ENCODE peak calls at places on chromosomes 5 and 9, in six cellular contexts. S is endodermal cell, J is mesenchymal stem cell, Y is small intestine, I is GM12878, D is cardiac muscle cell. M is an unnamed sample.
A peak's percentile ranks its signal among the peaks of the same experiment; 100 is the strongest.

GRCh38 chr5:138953370-138954256 is 78.5 kb upstream of the LRRTM2 start:
- DNase-seq in S (no peak), J (peak; percentile 54), Y (peak; percentile 77), I (no peak), D (peak; percentile 78), M (no peak)

GRCh38 chr5:142405814-142406395 is 81.1 kb upstream of the SPRY4 start:
- DNase-seq in S (no peak), J (no peak), Y (no peak), I (no peak), D (no peak), M (no peak)

GRCh38 chr5:39185761-39186160 is 33.6 kb downstream of the FYB1 start:
- DNase-seq in S (no peak), J (no peak), Y (no peak), I (no peak), D (no peak), M (no peak)

GRCh38 chr5:151080620-151081425 is at the start of gene TNIP1:
- DNase-seq in S (peak; percentile 94), J (peak; percentile 91), Y (peak; percentile 95), I (no peak), D (peak; percentile 94), M (peak; percentile 89)

GRCh38 chr5:74063821-74064598 is 438.0 kb downstream of the ARHGEF28 start:
- DNase-seq in S (no peak), J (peak; percentile 84), Y (no peak), I (no peak), D (peak; percentile 83), M (no peak)

GRCh38 chr9:127876764-127877562 is 512 bp downstream of the AK1 start:
- DNase-seq in S (no peak), J (peak; percentile 52), Y (peak; percentile 12), I (no peak), D (no peak), M (no peak)

GRCh38 chr9:25845867-25846266 is 167.6 kb upstream of the TUSC1 start:
- DNase-seq in S (no peak), J (no peak), Y (no peak), I (no peak), D (no peak), M (no peak)

GRCh38 chr9:128245293-128246151 is 30.3 kb downstream of the GOLGA2 start:
- DNase-seq in S (peak; percentile 76), J (peak; percentile 78), Y (no peak), I (no peak), D (peak; percentile 79), M (no peak)

GRCh38 chr5:97162045-97162444 is 19.6 kb upstream of the LIX1 start:
- DNase-seq in S (peak; percentile 86), J (peak; percentile 80), Y (peak; percentile 82), I (peak; percentile 44), D (peak; percentile 88), M (peak; percentile 44)

GRCh38 chr5:171857537-171857936 is 71.9 kb downstream of the SMIM23 start:
- DNase-seq in S (peak; percentile 92), J (no peak), Y (no peak), I (no peak), D (peak; percentile 18), M (no peak)

GRCh38 chr5:74318985-74319563 is 321.5 kb downstream of the ENC1 start:
- DNase-seq in S (no peak), J (no peak), Y (no peak), I (no peak), D (no peak), M (no peak)

GRCh38 chr5:134226441-134227192 is 744 bp upstream of the PPP2CA start:
- DNase-seq in S (no peak), J (peak; percentile 59), Y (peak; percentile 91), I (no peak), D (no peak), M (no peak)

GRCh38 chr5:176817864-176818377 is 7.6 kb downstream of the UNC5A start:
- DNase-seq in S (peak; percentile 91), J (peak; percentile 26), Y (no peak), I (no peak), D (peak; percentile 27), M (no peak)

GRCh38 chr5:127673401-127673800 is 24.5 kb downstream of the CTXN3 start:
- DNase-seq in S (no peak), J (peak; percentile 16), Y (no peak), I (no peak), D (no peak), M (no peak)

GRCh38 chr5:1652873-1653707 is 129.3 kb upstream of the LPCAT1 start:
- DNase-seq in S (peak; percentile 57), J (no peak), Y (no peak), I (no peak), D (peak; percentile 21), M (no peak)

GRCh38 chr9:113593682-113594281 is 130.3 kb downstream of the RGS3 start:
- DNase-seq in S (peak; percentile 98), J (peak; percentile 100), Y (no peak), I (no peak), D (peak; percentile 98), M (no peak)

GRCh38 chr5:106873558-106873957 is 797.2 kb downstream of the EFNA5 start:
- DNase-seq in S (no peak), J (no peak), Y (peak; percentile 36), I (no peak), D (no peak), M (no peak)

GRCh38 chr5:113520429-113520828 is 6.9 kb downstream of the YTHDC2 start:
- DNase-seq in S (no peak), J (no peak), Y (no peak), I (peak; percentile 54), D (no peak), M (no peak)

GRCh38 chr9:94210616-94211603 is 48.2 kb upstream of the ZNF169 start:
- DNase-seq in S (no peak), J (no peak), Y (no peak), I (no peak), D (no peak), M (no peak)

GRCh38 chr5:1172670-1173404 is 28.6 kb upstream of the SLC6A19 start:
- DNase-seq in S (no peak), J (no peak), Y (no peak), I (no peak), D (no peak), M (peak; percentile 51)

GRCh38 chr9:20838218-20838617 is 154.2 kb downstream of the FOCAD start:
- DNase-seq in S (no peak), J (no peak), Y (no peak), I (no peak), D (no peak), M (no peak)

GRCh38 chr5:168897387-168898122 is 318.4 kb upstream of the PANK3 start:
- DNase-seq in S (no peak), J (no peak), Y (no peak), I (no peak), D (no peak), M (no peak)
- H3K4me1 ChIP-seq in S (no peaks in the 10 kb centered on the region), J (no peaks in the 10 kb centered on the region), Y (no peaks in the 10 kb centered on the region), I (no peaks in the 10 kb centered on the region), D (peaks cover 36% of the 10 kb centered on the region), M (no peaks in the 10 kb centered on the region)

DNA sequence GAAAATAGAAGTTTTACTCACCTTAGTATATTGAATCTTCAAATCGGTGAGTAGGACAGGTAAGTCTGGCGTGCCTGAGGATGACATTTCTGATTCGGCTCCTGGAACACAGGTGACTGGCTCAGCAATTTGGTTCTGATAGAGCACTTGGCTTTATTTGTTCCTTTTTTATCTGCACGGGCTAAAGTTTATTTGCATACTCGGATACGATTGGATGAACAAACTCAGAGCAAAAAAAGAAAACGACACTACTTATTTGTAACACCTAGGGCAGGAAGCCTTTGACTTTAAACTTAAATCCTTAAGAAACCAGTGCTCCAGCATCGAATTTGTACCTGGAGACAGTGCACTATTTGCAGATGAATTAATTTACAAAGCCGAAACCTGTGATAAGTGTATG is at the start of gene ALDH1A1:
- DNase-seq in S (no peak), J (no peak), Y (peak; percentile 89), I (no peak), D (no peak), M (no peak)
- H3K4me3 ChIP-seq in S (no peak within 1 kb of the TSS), J (no peak within 1 kb of the TSS), Y (peak within 1 kb of the TSS; percentile 62), I (no peak within 1 kb of the TSS), D (no peak within 1 kb of the TSS), M (no peak within 1 kb of the TSS)

DNA sequence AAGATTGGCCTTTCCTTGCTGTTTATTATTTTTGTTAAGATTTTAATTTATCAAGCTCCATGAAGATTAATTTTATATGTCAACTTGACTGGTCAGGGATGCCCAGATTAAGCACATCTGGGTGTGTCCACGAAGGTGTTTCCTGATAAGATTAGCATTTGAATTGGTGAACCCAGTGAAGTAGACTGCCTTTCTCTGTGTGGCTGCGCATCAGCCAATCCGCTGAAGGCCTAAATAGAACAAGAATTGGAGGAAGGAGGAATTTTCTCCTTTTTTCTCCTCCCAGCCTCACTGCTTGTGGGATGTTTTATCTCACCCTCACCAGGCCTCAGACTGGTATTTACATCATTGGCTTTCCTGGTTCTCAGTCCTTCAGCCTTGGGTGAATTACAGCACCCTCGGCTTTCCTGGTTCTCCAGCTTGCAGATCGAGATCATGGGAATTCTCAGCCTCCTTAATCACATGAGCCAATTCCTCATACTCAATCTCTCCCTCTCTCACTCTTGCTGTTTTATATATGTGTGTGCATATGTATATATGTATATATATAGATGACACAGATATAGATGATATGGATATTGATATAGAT is 135.4 kb upstream of the SPEF2 start:
- DNase-seq in S (no peak), J (no peak), Y (no peak), I (no peak), D (no peak), M (no peak)
- H3K27ac ChIP-seq in S (no peak overlapping the region), J (no peak overlapping the region), Y (no peak overlapping the region), I (no peak overlapping the region), D (no peak overlapping the region), M (no peak overlapping the region)

DNA sequence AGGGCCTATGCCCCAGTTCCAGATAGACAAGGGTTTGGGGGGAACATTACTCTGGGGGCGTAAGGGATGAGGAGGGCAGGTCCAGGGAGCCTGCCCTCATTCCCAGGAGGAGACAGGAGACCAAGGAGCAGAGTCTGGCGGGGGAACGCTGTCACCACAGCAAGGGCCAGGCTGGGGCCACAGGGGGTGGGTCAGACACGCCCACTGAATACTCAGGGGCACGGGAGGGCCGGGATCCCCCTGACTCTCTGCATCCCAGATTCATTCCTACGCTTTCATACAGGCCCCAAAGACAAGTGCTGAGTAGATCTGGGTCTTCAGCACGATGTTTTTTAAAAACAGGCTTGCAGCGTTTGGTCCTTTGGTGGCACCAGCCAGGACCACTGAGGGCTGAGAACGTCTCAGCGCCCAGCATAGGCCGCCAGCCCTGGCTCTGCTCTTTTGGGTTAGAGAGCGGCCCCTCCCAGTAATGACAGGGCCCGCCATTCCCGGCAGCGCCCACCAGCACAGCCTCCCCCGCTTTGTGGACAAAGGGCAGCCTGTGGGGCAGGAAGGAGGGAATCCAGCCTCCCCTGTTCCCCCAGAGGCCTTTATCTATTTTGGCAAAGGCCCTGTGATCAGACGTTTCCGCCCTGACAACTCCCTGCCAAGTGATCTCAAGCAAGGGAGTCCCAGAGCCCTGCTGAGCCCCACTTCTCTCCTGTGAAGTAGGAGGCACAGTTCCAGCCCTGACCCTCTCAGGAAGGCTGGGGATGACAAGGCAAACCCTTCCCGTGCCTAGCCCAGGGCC is 24.9 kb downstream of the NEK6 start:
- DNase-seq in S (no peak), J (peak; percentile 50), Y (peak; percentile 74), I (no peak), D (peak; percentile 96), M (no peak)
- H3K4me1 ChIP-seq in S (no peaks in the 10 kb centered on the region), J (peaks cover 68% of the 10 kb centered on the region), Y (peaks cover 25% of the 10 kb centered on the region), I (peaks cover 40% of the 10 kb centered on the region), D (no peaks in the 10 kb centered on the region), M (no peaks in the 10 kb centered on the region)

M was measured in naive thymus-derived CD4-positive, alpha-beta T cell.